ENCODE peak calls at places on chromosomes 13 and 19, in nine cellular contexts. W is fibroblast of lung, P is foreskin fibroblast, I is BJ, G is uterus, O is Panc1, F is sigmoid colon, V is heart left ventricle, B is stomach. H is an unnamed sample.

GRCh38 chr19:18349524-18350128 is 9.2 kb downstream of the PGPEP1 start:
- DNase-seq in W (peak), G (peak), P (peak), O (no peak), V (peak), I (no peak), F (no peak), B (peak), H (peak)

GRCh38 chr13:40897058-40897457 is 107.6 kb downstream of the SLC25A15 start:
- DNase-seq in I (no peak), P (no peak), V (no peak), W (no peak), F (no peak), B (no peak), G (no peak), O (no peak), H (no peak)

GRCh38 chr19:305240-306150 is 14.3 kb upstream of the PLPP2 start:
- DNase-seq in I (no peak), B (no peak), V (no peak), F (no peak), P (no peak), W (no peak), G (peak), O (no peak), H (peak)

GRCh38 chr19:31274964-31275319 is 74.3 kb downstream of the TSHZ3 start:
- DNase-seq in P (no peak), G (no peak), I (no peak), O (no peak), W (no peak), F (no peak), B (no peak), V (no peak), H (no peak)

GRCh38 chr13:50309872-50310594 is 294.8 kb downstream of the KCNRG start:
- DNase-seq in V (no peak), P (no peak), O (no peak), I (no peak), F (no peak), B (no peak), G (no peak), W (peak), H (peak)

GRCh38 chr13:65965496-65965895 is 1264.6 kb downstream of the PCDH9 start:
- DNase-seq in P (peak), I (no peak), F (no peak), O (no peak), W (peak), B (no peak), V (no peak), G (no peak), H (no peak)

GRCh38 chr13:31424130-31424729 is 224.5 kb downstream of the B3GLCT start:
- DNase-seq in P (peak), I (no peak), O (peak), V (peak), W (peak), F (peak), G (peak), B (peak), H (peak)

GRCh38 chr19:58261968-58262921 is 16.5 kb upstream of the ZNF8 start:
- DNase-seq in O (no peak), I (no peak), F (no peak), V (no peak), G (no peak), P (no peak), W (peak), B (no peak), H (no peak)

GRCh38 chr19:30168760-30169159 is 203.4 kb upstream of the ZNF536 start:
- DNase-seq in O (no peak), V (no peak), G (no peak), F (no peak), I (no peak), W (no peak), B (no peak), P (no peak), H (peak)

GRCh38 chr19:1379126-1379905 is 4.4 kb upstream of the NDUFS7 start:
- DNase-seq in F (no peak), V (no peak), P (no peak), G (no peak), I (no peak), O (no peak), B (no peak), W (no peak), H (no peak)

GRCh38 chr19:4758082-4758481 is 33.5 kb upstream of the FEM1A start:
- DNase-seq in G (no peak), B (no peak), W (no peak), F (no peak), O (no peak), I (no peak), P (no peak), V (no peak), H (no peak)

GRCh38 chr19:4759388-4760284 is 31.9 kb upstream of the FEM1A start:
- DNase-seq in P (peak), F (peak), B (peak), G (peak), V (peak), O (peak), I (peak), W (peak), H (peak)

GRCh38 chr19:4763021-4763420 is 28.5 kb upstream of the FEM1A start:
- DNase-seq in V (no peak), O (no peak), F (no peak), P (no peak), G (no peak), B (no peak), W (no peak), I (no peak), H (no peak)

GRCh38 chr19:4758659-4759058 is 32.9 kb upstream of the FEM1A start:
- DNase-seq in G (no peak), O (no peak), V (no peak), B (no peak), W (no peak), I (no peak), F (no peak), P (no peak), H (no peak)

GRCh38 chr19:4760285-4760650 is 31.3 kb upstream of the FEM1A start:
- DNase-seq in I (no peak), P (no peak), O (no peak), B (no peak), F (no peak), W (no peak), G (no peak), V (no peak), H (no peak)
- H3K4me3 ChIP-seq in I (no peak), P (peak), O (peak), B (peak), F (peak), W (no peak), G (no peak), V (no peak), H (peak)

GRCh38 chr13:23966691-23967615 is 69.7 kb upstream of the C1QTNF9B start:
- DNase-seq in O (no peak), I (no peak), F (no peak), V (no peak), P (no peak), G (no peak), B (no peak), W (no peak), H (no peak)
- H3K4me3 ChIP-seq in O (no peak), I (no peak), F (no peak), V (no peak), P (peak), G (peak), B (no peak), W (no peak), H (no peak)

DNA sequence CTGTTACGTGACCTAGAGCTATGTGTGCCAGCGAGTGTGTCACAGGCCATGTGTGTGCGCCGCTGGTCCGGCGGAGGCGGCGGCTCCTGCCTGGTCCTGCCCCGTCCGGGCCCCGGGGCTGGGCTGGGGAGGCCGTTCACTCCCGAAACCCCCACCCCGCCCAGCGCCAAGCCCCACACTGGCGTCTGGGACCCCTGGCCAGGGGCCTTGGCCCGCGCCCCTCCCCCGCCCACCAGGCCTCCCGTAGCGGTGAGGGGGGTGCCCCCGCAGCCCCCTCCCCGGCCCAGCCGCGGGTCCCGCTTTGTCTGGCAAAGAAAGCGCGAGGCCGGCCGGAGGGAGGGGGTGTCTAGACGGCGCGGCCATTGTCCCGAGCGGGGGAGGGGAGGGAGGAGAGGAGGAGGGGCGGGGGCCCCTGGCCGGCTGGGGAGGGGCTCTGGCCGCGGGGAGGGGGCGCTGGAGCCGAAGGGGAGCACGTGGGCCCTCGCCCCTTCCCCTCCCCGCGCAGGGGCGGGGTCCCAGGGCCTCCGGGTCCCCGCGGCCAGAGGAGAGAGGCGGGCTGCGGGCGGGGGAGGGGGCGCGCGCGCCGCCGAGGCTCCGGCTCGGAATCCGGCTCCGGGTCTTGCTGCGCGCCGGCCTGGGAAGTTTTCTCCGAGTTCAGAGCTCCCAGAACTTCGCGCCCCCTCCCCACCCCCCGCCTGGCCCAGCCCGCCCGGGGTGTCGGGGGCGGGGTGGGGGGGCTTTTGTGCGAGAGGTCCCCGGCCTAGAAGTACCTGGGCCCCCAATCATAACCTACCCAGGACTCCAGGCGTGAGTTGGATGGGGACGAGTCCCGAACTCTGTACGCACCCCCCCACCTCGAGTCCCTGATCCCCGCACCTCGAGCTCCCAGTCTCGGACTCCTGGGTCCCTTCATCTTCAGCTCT is 882 bp downstream of the NOTCH3 start:
- DNase-seq in F (no peak), P (peak), V (no peak), O (no peak), I (no peak), W (peak), B (no peak), G (no peak), H (peak)
- H3K4me3 ChIP-seq in F (peak), P (peak), V (peak), O (peak), I (peak), W (peak), B (peak), G (peak), H (peak)

DNA sequence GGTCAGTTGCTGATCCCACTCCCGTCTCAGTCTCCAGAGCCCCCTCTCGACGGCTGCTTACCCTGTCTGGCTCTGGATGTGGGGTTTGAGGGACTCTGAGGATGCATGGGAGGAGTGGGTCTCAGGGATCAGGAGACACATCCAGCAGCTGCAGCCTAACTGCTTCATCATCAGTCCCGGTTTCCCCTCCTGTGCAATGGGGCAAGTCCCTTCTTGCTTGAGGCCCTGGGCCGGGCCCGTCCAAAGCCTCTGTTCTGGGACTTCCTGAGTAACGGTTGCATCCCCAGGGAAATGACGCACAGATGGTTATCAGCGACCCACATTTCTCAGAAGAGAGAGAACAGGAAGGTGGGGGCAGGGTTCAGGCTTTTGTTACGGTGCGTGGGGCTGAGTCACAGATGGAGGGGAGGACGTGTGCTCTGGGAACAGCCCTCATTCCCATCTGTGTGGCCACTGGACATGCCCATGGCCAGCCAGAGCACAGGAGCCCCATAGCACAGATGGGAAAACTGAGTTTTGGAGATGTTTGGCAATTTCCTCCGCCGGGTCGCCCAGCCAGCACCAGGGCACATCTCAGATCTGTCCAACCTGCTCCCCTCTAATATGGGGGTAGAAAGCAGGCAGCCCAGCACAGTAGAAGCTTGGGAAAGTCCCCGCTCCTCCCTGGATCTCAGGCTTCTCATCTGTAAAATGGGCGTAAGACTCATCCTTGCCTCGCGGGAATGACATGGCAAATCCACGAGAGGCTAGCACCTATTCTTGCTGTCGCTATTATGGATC is 19.3 kb downstream of the GNA15 start:
- DNase-seq in O (no peak), V (peak), P (peak), F (peak), B (peak), W (peak), I (peak), G (peak), H (no peak)
- H3K4me3 ChIP-seq in O (no peak), V (peak), P (no peak), F (no peak), B (no peak), W (no peak), I (no peak), G (no peak), H (no peak)

DNA sequence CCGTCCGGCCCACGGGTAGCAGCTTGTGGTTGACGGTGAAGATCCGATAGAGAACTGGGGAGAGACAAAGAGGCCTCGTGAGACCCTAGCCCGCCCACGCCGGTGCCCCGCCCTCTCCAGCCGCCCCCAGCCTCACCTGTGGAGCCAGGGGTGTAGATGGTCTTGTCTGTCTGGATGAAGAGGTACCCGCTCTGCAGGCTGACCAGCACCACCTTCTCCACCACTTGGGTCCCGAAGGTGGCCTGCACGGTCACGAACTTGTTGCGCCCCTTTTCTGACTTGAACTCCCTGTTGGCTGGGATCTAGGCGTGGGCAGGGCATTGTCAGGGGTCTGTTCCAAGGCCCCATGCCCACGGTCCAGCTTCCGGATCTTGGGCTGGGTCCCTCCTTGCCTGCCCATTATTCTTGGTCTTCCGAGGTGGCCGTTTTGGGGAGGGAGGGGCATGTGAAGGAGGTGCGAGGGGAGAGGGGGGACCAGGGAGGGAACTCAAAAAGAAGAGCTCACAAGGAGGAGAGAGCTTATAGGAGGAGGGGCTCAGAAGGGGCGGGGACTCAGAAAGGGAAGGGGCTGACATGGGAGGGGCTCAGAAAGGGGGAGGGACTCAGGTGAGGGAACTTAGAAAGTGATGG is 2.2 kb downstream of the C3 start:
- DNase-seq in P (no peak), V (no peak), O (no peak), F (peak), I (no peak), G (no peak), W (no peak), B (no peak), H (peak)
- H3K4me3 ChIP-seq in P (no peak), V (no peak), O (no peak), F (no peak), I (no peak), G (no peak), W (no peak), B (no peak), H (peak)

GRCh38 chr19:36456831-36457230 is 32.5 kb downstream of the ZNF566 start:
- DNase-seq in P (no peak), F (no peak), I (no peak), G (no peak), W (no peak), V (no peak), O (no peak), B (no peak), H (no peak)
- H3K4me3 ChIP-seq in P (no peak), F (no peak), I (no peak), G (no peak), W (no peak), V (no peak), O (no peak), B (no peak), H (no peak)

H was measured in H7.